ENCODE peak calls at places on chromosomes 5 and 9, in five cellular contexts. One of them, this sample, is unnamed.

GRCh38 chr5:108881133-108881532 is 133.4 kb downstream of the FER start:
- DNase-seq in IMR-90: no peak
- DNase-seq in HepG2: no peak
- DNase-seq in A549: no peak
- DNase-seq in H1: no peak
- DNase-seq in this sample: no peak

GRCh38 chr5:63439537-63439936 is 522.7 kb downstream of the HTR1A start:
- DNase-seq in HepG2: no peak
- DNase-seq in H1: no peak
- DNase-seq in A549: no peak
- DNase-seq in IMR-90: no peak
- DNase-seq in this sample: no peak

GRCh38 chr9:34570422-34571179 is 18.9 kb downstream of the CNTFR start:
- DNase-seq in H1: no peak
- DNase-seq in A549: no peak
- DNase-seq in IMR-90: no peak
- DNase-seq in HepG2: no peak
- DNase-seq in this sample: no peak

GRCh38 chr5:53537711-53538110 is 22.7 kb upstream of the NDUFS4 start:
- DNase-seq in IMR-90: no peak
- DNase-seq in HepG2: no peak
- DNase-seq in H1: no peak
- DNase-seq in A549: no peak
- DNase-seq in this sample: no peak

GRCh38 chr9:115941561-115942315 is 211.9 kb upstream of the PAPPA start:
- DNase-seq in HepG2: no peak
- DNase-seq in H1: no peak
- DNase-seq in A549: no peak
- DNase-seq in IMR-90: peak
- DNase-seq in this sample: no peak

GRCh38 chr9:34163439-34163838 is 15.4 kb upstream of the UBAP1 start:
- DNase-seq in A549: peak
- DNase-seq in H1: no peak
- DNase-seq in HepG2: no peak
- DNase-seq in IMR-90: peak
- DNase-seq in this sample: peak

GRCh38 chr5:97096096-97096648 is 46.2 kb downstream of the LIX1 start:
- DNase-seq in HepG2: no peak
- DNase-seq in H1: no peak
- DNase-seq in A549: no peak
- DNase-seq in IMR-90: no peak
- DNase-seq in this sample: no peak

GRCh38 chr5:143376195-143376772 is 27.2 kb downstream of the NR3C1 start:
- DNase-seq in IMR-90: no peak
- DNase-seq in A549: no peak
- DNase-seq in H1: no peak
- DNase-seq in HepG2: no peak
- DNase-seq in this sample: no peak

GRCh38 chr5:126877011-126877410 is 100.1 kb downstream of the LMNB1 start:
- DNase-seq in A549: no peak
- DNase-seq in IMR-90: no peak
- DNase-seq in HepG2: no peak
- DNase-seq in H1: no peak
- DNase-seq in this sample: no peak

GRCh38 chr5:86679529-86679928 is 61.8 kb downstream of the COX7C start:
- DNase-seq in H1: no peak
- DNase-seq in A549: peak
- DNase-seq in HepG2: peak
- DNase-seq in IMR-90: peak
- DNase-seq in this sample: peak

GRCh38 chr5:53490747-53491146 is 10.3 kb downstream of the FST start:
- DNase-seq in H1: no peak
- DNase-seq in HepG2: peak
- DNase-seq in A549: no peak
- DNase-seq in IMR-90: peak
- DNase-seq in this sample: no peak

GRCh38 chr5:3194684-3195083 is 400.9 kb upstream of the IRX1 start:
- DNase-seq in HepG2: no peak
- DNase-seq in H1: no peak
- DNase-seq in A549: no peak
- DNase-seq in IMR-90: no peak
- DNase-seq in this sample: no peak

GRCh38 chr5:156469636-156470035 is 142.7 kb downstream of the SGCD start:
- DNase-seq in HepG2: no peak
- DNase-seq in A549: no peak
- DNase-seq in IMR-90: no peak
- DNase-seq in H1: no peak
- DNase-seq in this sample: no peak

GRCh38 chr5:180119031-180119885 is 47.7 kb upstream of the RNF130 start:
- DNase-seq in H1: no peak
- DNase-seq in HepG2: no peak
- DNase-seq in IMR-90: no peak
- DNase-seq in A549: no peak
- DNase-seq in this sample: no peak

GRCh38 chr5:113232667-113233066 is 202.1 kb downstream of the TSSK1B start:
- DNase-seq in A549: no peak
- DNase-seq in IMR-90: no peak
- DNase-seq in HepG2: no peak
- DNase-seq in H1: no peak
- DNase-seq in this sample: no peak

GRCh38 chr9:30410273-30410672 is 1974.2 kb upstream of the ACO1 start:
- DNase-seq in A549: no peak
- DNase-seq in HepG2: no peak
- DNase-seq in H1: no peak
- DNase-seq in IMR-90: no peak
- DNase-seq in this sample: no peak

GRCh38 chr9:16640649-16641048 is 229.8 kb downstream of the BNC2 start:
- DNase-seq in A549: no peak
- DNase-seq in H1: no peak
- DNase-seq in HepG2: no peak
- DNase-seq in IMR-90: no peak
- DNase-seq in this sample: no peak

GRCh38 chr9:25505644-25506043 is 172.6 kb downstream of the TUSC1 start:
- DNase-seq in IMR-90: no peak
- DNase-seq in A549: no peak
- DNase-seq in H1: no peak
- DNase-seq in HepG2: no peak
- DNase-seq in this sample: no peak

GRCh38 chr9:72872718-72873117 is 80.1 kb downstream of the ALDH1A1 start:
- DNase-seq in H1: no peak
- DNase-seq in IMR-90: no peak
- DNase-seq in A549: no peak
- DNase-seq in HepG2: no peak
- DNase-seq in this sample: no peak

GRCh38 chr5:34452170-34452828 is 203.8 kb upstream of the RAI14 start:
- DNase-seq in IMR-90: peak
- DNase-seq in HepG2: no peak
- DNase-seq in A549: no peak
- DNase-seq in H1: no peak
- DNase-seq in this sample: peak

GRCh38 chr5:157710887-157711286 is 20.3 kb upstream of the THG1L start:
- DNase-seq in A549: no peak
- DNase-seq in H1: no peak
- DNase-seq in IMR-90: peak
- DNase-seq in HepG2: no peak
- DNase-seq in this sample: no peak

GRCh38 chr5:79576606-79577289 is 35.5 kb upstream of the TENT2 start:
- DNase-seq in A549: no peak
- DNase-seq in IMR-90: no peak
- DNase-seq in HepG2: no peak
- DNase-seq in H1: no peak
- DNase-seq in this sample: peak

DNA sequence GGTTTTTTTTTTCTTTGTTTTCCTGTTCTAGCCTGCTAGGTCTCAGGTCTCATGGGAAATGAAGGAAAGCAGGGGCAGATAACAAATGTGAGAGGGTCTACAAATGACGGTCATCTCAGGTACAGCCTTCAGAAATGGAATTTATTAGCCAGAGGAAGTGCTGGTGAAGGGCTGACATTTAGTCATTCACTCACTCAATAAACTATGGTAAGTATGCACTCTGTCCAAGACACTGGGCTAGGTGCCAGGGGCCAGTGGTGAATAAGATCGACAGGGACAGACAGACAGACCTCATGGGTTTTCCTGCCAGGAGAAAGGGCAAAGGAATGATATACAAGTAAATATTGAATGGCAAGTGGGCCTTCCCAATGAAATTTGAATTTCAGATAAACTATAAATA is 6.3 kb downstream of the PDE6A start:
- DNase-seq in HepG2: no peak
- DNase-seq in IMR-90: peak
- DNase-seq in A549: peak
- DNase-seq in H1: no peak
- DNase-seq in this sample: no peak
- TF ChIP-seq MAFK in HepG2: no peak
- TF ChIP-seq MAFK in IMR-90: no peak
- TF ChIP-seq MAFK in A549: no peak
- TF ChIP-seq MAFK in H1: no peak
- TF ChIP-seq MAFK in this sample: no peak

GRCh38 chr5:150649108-150649827 is 8.8 kb downstream of the SYNPO start:
- DNase-seq in A549: no peak
- DNase-seq in H1: no peak
- DNase-seq in HepG2: no peak
- DNase-seq in IMR-90: no peak
- DNase-seq in this sample: no peak
- TF ChIP-seq MAFK in A549: no peak
- TF ChIP-seq MAFK in H1: no peak
- TF ChIP-seq MAFK in HepG2: no peak
- TF ChIP-seq MAFK in IMR-90: no peak
- TF ChIP-seq MAFK in this sample: no peak

GRCh38 chr9:136339173-136339957 is 12.0 kb downstream of the GPSM1 start:
- DNase-seq in A549: peak
- DNase-seq in HepG2: peak
- DNase-seq in H1: no peak
- DNase-seq in IMR-90: peak
- DNase-seq in this sample: peak
- TF ChIP-seq MAFK in A549: no peak
- TF ChIP-seq MAFK in HepG2: no peak
- TF ChIP-seq MAFK in H1: no peak
- TF ChIP-seq MAFK in IMR-90: no peak
- TF ChIP-seq MAFK in this sample: no peak

DNA sequence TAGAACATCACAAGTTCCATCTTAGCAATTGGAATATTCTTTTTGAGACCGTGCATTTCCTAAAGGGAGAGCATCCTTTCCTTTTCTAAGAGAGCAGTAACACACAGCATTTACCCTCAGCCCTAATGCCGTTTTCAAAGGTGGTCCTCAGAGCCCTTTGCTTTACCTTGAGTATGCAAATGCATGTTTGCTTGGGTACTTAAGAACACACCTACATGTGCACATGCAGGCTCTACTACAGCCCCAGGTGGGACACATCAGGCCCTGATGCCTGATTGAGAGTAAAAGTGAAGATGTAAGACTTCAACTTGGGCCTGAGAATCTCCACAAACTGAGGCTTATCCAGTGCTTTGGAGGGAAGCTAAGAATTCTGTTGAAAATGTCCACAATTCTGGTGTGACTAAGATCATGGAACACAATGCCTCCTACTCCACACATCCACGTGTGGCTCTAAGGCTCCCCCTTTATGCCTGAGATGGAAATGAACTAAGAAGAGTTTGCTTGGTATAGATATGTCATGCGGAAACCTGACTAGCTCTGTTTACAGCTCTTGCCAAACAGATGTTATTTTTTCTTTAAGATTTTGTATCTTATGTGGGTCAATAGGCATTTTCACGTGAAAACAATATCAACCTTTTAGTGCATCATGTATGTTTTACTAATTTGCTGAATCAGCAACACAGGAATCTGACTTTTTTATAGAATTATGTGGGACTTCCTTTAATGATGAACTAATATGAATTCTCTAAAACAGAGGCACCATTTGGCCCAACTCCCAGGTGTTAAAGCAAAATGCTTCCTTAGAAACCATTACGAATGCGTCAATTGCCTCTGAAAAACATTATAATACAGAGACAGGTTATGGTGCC is 48.9 kb upstream of the SLC2A8 start:
- DNase-seq in HepG2: peak
- DNase-seq in IMR-90: peak
- DNase-seq in H1: no peak
- DNase-seq in A549: peak
- DNase-seq in this sample: no peak
- TF ChIP-seq MAFK in HepG2: peak
- TF ChIP-seq MAFK in IMR-90: peak
- TF ChIP-seq MAFK in H1: peak
- TF ChIP-seq MAFK in A549: peak
- TF ChIP-seq MAFK in this sample: peak

GRCh38 chr5:24353606-24354005 is 291.2 kb downstream of the CDH10 start:
- DNase-seq in A549: no peak
- DNase-seq in HepG2: no peak
- DNase-seq in H1: no peak
- DNase-seq in IMR-90: no peak
- DNase-seq in this sample: no peak
- TF ChIP-seq MAFK in A549: no peak
- TF ChIP-seq MAFK in HepG2: no peak
- TF ChIP-seq MAFK in H1: no peak
- TF ChIP-seq MAFK in IMR-90: no peak
- TF ChIP-seq MAFK in this sample: no peak

GRCh38 chr9:10354591-10354990 is 258.2 kb downstream of the PTPRD start:
- DNase-seq in HepG2: no peak
- DNase-seq in A549: no peak
- DNase-seq in IMR-90: no peak
- DNase-seq in H1: no peak
- DNase-seq in this sample: no peak
- TF ChIP-seq MAFK in HepG2: no peak
- TF ChIP-seq MAFK in A549: no peak
- TF ChIP-seq MAFK in IMR-90: no peak
- TF ChIP-seq MAFK in H1: no peak
- TF ChIP-seq MAFK in this sample: no peak

This sample was measured in K562.